ENCODE peak calls at places on chromosomes 7 and 10, in nine cellular contexts. V is dorsolateral prefrontal cortex, A is neural progenitor cell, P is mesendoderm, Y is SJSA1, U is suprapubic skin, T is hepatocyte, L is GM06990, R is testis. Z is an unnamed sample. For H3K27me3, the result is how much of the 10 kb centered on the place peaks cover.

GRCh38 chr10:34346516-34347150 is 468.5 kb downstream of the PARD3 start:
- DNase-seq in V (no peak), A (no peak), P (no peak), Y (no peak), U (no peak), T (peak), L (no peak), R (no peak), Z (no peak)

GRCh38 chr7:47609803-47610452 is 28.0 kb upstream of the TNS3 start:
- DNase-seq in V (no peak), A (no peak), P (no peak), Y (peak), U (peak), T (no peak), L (no peak), R (peak), Z (no peak)

GRCh38 chr10:95374597-95375209 is 83.9 kb upstream of the PDLIM1 start:
- DNase-seq in V (peak), A (peak), P (peak), Y (peak), U (peak), T (peak), L (peak), R (peak), Z (peak)

GRCh38 chr10:62231371-62231770 is 37.3 kb downstream of the RTKN2 start:
- DNase-seq in V (no peak), A (no peak), P (peak), Y (peak), U (no peak), T (no peak), L (no peak), R (no peak), Z (no peak)

GRCh38 chr7:4149645-4150044 is 532.5 kb upstream of the FOXK1 start:
- DNase-seq in V (no peak), A (no peak), P (no peak), Y (no peak), U (no peak), T (no peak), L (no peak), R (no peak), Z (no peak)

GRCh38 chr10:119161680-119162079 is 3.8 kb downstream of the SFXN4 start:
- DNase-seq in V (no peak), A (no peak), P (no peak), Y (no peak), U (no peak), T (no peak), L (no peak), R (no peak), Z (no peak)

GRCh38 chr7:92135490-92135889 is 1.2 kb upstream of the CYP51A1 start:
- DNase-seq in V (no peak), A (peak), P (peak), Y (no peak), U (no peak), T (peak), L (no peak), R (peak), Z (no peak)

GRCh38 chr10:11795101-11795920 is 27.8 kb upstream of the PROSER2 start:
- DNase-seq in V (no peak), A (no peak), P (no peak), Y (no peak), U (no peak), T (no peak), L (no peak), R (no peak), Z (no peak)

GRCh38 chr7:147245274-147245673 is 1128.7 kb downstream of the CNTNAP2 start:
- DNase-seq in V (peak), A (peak), P (peak), Y (peak), U (no peak), T (peak), L (no peak), R (peak), Z (no peak)

GRCh38 chr10:72800000-72800740 is 93.4 kb upstream of the OIT3 start:
- DNase-seq in V (no peak), A (no peak), P (peak), Y (peak), U (no peak), T (no peak), L (no peak), R (no peak), Z (no peak)

GRCh38 chr7:110446658-110447057 is 644.3 kb upstream of the LRRN3 start:
- DNase-seq in V (no peak), A (no peak), P (no peak), Y (no peak), U (no peak), T (no peak), L (no peak), R (no peak), Z (no peak)

GRCh38 chr7:130189281-130189782 is 15.9 kb downstream of the TMEM209 start:
- DNase-seq in V (no peak), A (no peak), P (no peak), Y (no peak), U (no peak), T (no peak), L (no peak), R (no peak), Z (no peak)

GRCh38 chr7:15737586-15737985 is 51.1 kb upstream of the MEOX2 start:
- DNase-seq in V (no peak), A (no peak), P (peak), Y (no peak), U (no peak), T (no peak), L (no peak), R (no peak), Z (no peak)

GRCh38 chr10:130967784-130968183 is 343.7 kb downstream of the TCERG1L start:
- DNase-seq in V (no peak), A (no peak), P (no peak), Y (no peak), U (no peak), T (no peak), L (no peak), R (no peak), Z (no peak)

GRCh38 chr7:98240961-98241673 is 10.9 kb downstream of the TECPR1 start:
- DNase-seq in V (peak), A (peak), P (peak), Y (no peak), U (no peak), T (peak), L (no peak), R (peak), Z (no peak)

GRCh38 chr10:14507156-14507555 is 176.4 kb upstream of the FRMD4A start:
- DNase-seq in V (no peak), A (no peak), P (peak), Y (no peak), U (no peak), T (no peak), L (no peak), R (no peak), Z (no peak)

DNA sequence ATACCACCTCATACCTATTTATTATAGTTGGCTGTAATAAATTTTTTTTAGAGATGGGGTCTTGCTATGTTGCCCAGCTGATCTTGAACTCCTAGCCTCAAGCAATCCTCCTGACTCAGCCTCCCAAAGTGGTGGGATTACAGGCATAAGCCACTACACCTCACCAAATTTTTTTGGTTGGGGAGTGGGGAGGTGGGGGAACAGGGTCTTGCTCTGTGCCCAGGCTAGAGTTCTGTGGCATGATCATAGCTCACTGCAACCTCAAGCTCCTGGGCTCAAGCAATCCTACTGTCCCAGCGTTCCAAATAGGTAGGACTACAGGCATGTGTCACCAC is 3.9 kb upstream of the OGDH start:
- DNase-seq in V (no peak), A (no peak), P (no peak), Y (no peak), U (no peak), T (no peak), L (no peak), R (no peak), Z (no peak)
- H3K4me3 ChIP-seq in V (no peak), A (no peak), P (no peak), Y (no peak), U (no peak), T (no peak), L (no peak), R (no peak), Z (no peak)

GRCh38 chr7:101179780-101180755 is at the start of gene NAT16:
- DNase-seq in V (no peak), A (peak), P (no peak), Y (no peak), U (no peak), T (no peak), L (no peak), R (no peak), Z (no peak)
- H3K27me3 ChIP-seq in V (under half), A (half or more), P (under half), Y (half or more), U (half or more), T (half or more), L (under half), R (under half), Z (half or more)

GRCh38 chr10:133401981-133402725 is 8.2 kb downstream of the MTG1 start:
- DNase-seq in V (no peak), A (no peak), P (no peak), Y (no peak), U (peak), T (no peak), L (no peak), R (peak), Z (no peak)

GRCh38 chr10:133401500-133401899 is 7.5 kb downstream of the MTG1 start:
- DNase-seq in V (no peak), A (no peak), P (no peak), Y (no peak), U (peak), T (no peak), L (no peak), R (no peak), Z (no peak)

GRCh38 chr10:133405272-133405671 is 11.3 kb downstream of the MTG1 start:
- DNase-seq in V (no peak), A (no peak), P (no peak), Y (no peak), U (no peak), T (no peak), L (no peak), R (no peak), Z (no peak)

GRCh38 chr10:133400624-133401424 is 6.9 kb downstream of the MTG1 start:
- DNase-seq in V (no peak), A (no peak), P (no peak), Y (no peak), U (peak), T (no peak), L (no peak), R (peak), Z (no peak)

DNA sequence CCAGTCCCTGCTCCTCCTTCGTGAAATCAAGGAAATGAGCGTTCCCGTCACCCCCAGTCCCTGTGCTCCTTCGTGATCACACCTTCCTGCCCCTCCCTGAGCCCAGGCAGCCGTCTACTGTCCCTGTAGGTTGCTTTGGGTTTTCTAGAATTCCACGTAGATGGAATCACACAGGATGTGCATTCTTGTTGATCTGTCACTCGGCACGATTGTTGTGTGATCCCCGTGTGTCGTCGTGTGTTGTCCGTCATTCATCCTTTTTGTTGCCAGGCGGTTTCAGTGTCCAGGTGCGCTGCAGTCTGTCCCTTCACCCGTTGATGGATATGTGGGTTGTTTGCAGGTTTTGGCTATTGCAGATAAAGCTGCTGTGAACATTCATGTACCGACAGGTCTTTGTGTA is 9.4 kb downstream of the MTG1 start:
- DNase-seq in V (no peak), A (no peak), P (peak), Y (no peak), U (peak), T (no peak), L (no peak), R (peak), Z (no peak)
- H3K4me3 ChIP-seq in V (no peak), A (no peak), P (no peak), Y (no peak), U (no peak), T (no peak), L (no peak), R (no peak), Z (no peak)

GRCh38 chr10:100868391-100868790 is 44.4 kb upstream of the SLF2 start:
- DNase-seq in V (no peak), A (no peak), P (no peak), Y (no peak), U (no peak), T (no peak), L (no peak), R (no peak), Z (no peak)

GRCh38 chr10:100866575-100867098 is 46.1 kb upstream of the SLF2 start:
- DNase-seq in V (no peak), A (peak), P (peak), Y (no peak), U (no peak), T (no peak), L (no peak), R (no peak), Z (no peak)

GRCh38 chr10:100867564-100867963 is 45.2 kb upstream of the SLF2 start:
- DNase-seq in V (no peak), A (no peak), P (no peak), Y (no peak), U (no peak), T (no peak), L (no peak), R (no peak), Z (no peak)

GRCh38 chr10:100864981-100865380 is 47.8 kb upstream of the SLF2 start:
- DNase-seq in V (no peak), A (no peak), P (no peak), Y (no peak), U (no peak), T (no peak), L (no peak), R (no peak), Z (no peak)

DNA sequence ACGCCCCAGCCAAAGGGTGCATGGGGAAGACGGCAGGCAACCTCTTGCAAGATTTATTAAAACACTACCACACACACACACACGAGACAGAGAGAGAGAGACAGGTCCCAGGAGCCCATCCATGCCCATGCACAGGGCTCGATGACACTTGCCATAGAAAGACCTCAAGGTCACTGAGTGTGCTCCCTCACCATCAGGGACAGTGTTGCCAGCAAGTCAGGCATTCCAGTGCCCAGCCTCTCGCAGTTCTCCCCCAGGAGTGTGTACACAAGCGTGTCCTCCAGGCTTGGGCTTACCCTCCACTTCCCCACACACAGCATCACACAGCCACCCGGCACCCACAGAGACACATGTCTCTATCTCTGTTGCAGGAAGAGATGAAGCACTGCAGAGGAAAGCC is 46.8 kb upstream of the SLF2 start:
- DNase-seq in V (no peak), A (no peak), P (no peak), Y (no peak), U (no peak), T (no peak), L (no peak), R (no peak), Z (no peak)
- H3K27me3 ChIP-seq in V (under half), A (half or more), P (under half), Y (under half), U (half or more), T (half or more), L (under half), R (under half), Z (under half)

GRCh38 chr10:114631678-114632417 is 26.2 kb downstream of the ABLIM1 start:
- DNase-seq in V (peak), A (peak), P (peak), Y (peak), U (no peak), T (peak), L (peak), R (peak), Z (no peak)

GRCh38 chr10:114635101-114635500 is 23.0 kb downstream of the ABLIM1 start:
- DNase-seq in V (no peak), A (no peak), P (no peak), Y (no peak), U (no peak), T (no peak), L (no peak), R (no peak), Z (no peak)

GRCh38 chr10:114634607-114634974 is 23.5 kb downstream of the ABLIM1 start:
- DNase-seq in V (peak), A (no peak), P (peak), Y (peak), U (peak), T (peak), L (no peak), R (peak), Z (peak)

GRCh38 chr10:114631090-114631677 is 26.9 kb downstream of the ABLIM1 start:
- DNase-seq in V (no peak), A (no peak), P (no peak), Y (peak), U (no peak), T (no peak), L (peak), R (no peak), Z (no peak)

DNA sequence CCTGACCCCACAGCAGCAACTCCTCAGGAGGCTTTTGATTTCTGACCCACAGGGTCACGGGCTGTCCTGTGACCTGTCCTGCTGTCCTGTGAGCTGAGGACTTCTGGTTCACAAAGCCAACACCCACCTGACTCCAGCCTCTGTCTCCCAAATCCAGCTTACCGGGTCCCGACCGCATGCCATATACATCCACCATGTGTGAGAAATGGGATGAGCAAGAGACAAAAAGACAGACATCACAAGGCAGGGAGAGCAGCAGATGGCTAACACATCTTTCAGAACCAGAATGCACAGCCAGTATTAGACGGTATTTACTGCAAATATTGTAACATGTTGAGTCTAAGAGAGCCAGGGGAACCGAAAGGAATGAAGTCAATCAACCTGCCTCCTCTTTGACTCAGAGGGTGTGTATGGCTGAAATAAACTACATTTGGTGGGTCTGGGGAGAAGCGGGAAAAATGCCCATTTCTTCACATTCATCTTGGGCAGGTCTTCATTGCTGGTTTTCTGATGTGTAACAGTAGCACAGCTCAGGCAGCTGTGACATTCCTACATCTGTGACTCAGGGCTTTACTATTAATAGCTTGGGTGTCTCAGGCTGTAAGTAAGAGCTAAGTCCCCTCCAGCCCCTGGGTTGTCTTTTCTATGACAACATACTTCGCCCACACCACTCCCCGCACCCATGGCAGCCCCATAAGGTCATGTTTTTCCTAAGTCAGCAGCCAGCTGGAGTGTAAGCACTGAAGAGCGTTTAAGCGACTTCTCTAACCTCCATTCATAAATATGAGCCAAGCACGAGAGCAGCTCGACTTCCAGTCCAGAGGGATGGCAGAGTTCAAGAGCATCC is 25.0 kb downstream of the ABLIM1 start:
- DNase-seq in V (peak), A (peak), P (peak), Y (peak), U (peak), T (peak), L (no peak), R (peak), Z (no peak)
- H3K4me3 ChIP-seq in V (peak), A (no peak), P (no peak), Y (peak), U (peak), T (no peak), L (no peak), R (no peak), Z (peak)

DNA sequence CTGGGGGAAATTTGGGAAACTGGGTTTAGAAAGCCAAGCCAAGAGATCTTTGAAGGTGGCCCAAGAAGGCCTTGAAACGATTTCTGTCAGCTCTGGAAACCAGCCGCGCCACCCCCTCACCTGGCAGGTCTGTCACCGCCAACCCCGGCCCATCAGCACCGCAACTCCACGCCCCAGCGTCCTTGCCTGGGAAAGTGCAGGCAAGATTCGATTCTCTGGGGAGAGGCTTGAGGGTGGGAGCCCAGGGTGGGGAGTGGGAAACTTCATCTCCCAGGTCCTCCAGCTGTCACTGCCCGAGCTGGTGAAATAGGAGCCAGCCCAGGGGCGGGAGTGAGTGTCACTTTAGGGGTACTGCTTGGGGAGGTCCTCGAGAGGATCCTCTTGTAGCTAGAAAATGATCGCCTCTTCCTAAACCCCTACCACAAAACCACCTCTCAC is 2.2 kb downstream of the ZNF467 start:
- DNase-seq in V (no peak), A (no peak), P (no peak), Y (no peak), U (no peak), T (peak), L (no peak), R (no peak), Z (no peak)
- H3K27me3 ChIP-seq in V (under half), A (half or more), P (under half), Y (half or more), U (under half), T (under half), L (under half), R (under half), Z (under half)

Z was measured in breast epithelium.